ENCODE peak calls at places on chromosomes 12 and 14, in four cellular contexts. P, C, M and O are unnamed samples.
A peak's percentile ranks its signal among the peaks of the same experiment; 100 is the strongest.

GRCh38 chr12:10501031-10501430 is 4.7 kb upstream of the EIF2S3B start:
- DNase-seq in P (no peak), C (peak; percentile 28), M (no peak), O (peak; percentile 39)

GRCh38 chr12:47767197-47767724 is 5.8 kb upstream of the SLC48A1 start:
- DNase-seq in P (no peak), C (peak; percentile 59), M (no peak), O (no peak)

GRCh38 chr12:83323866-83324265 is 637.2 kb downstream of the TMTC2 start:
- DNase-seq in P (no peak), C (no peak), M (no peak), O (no peak)

GRCh38 chr12:29783773-29784666 is at the start of gene TMTC1:
- DNase-seq in P (no peak), C (peak; percentile 46), M (peak; percentile 93), O (peak; percentile 55)

GRCh38 chr14:101966742-101967141 is 2.4 kb downstream of the DYNC1H1 start:
- DNase-seq in P (no peak), C (no peak), M (no peak), O (no peak)

GRCh38 chr14:80585506-80585835 is 356.1 kb downstream of the CEP128 start:
- DNase-seq in P (no peak), C (peak; percentile 45), M (no peak), O (no peak)

GRCh38 chr14:82447586-82447985 is 913.9 kb upstream of the SEL1L start:
- DNase-seq in P (no peak), C (no peak), M (no peak), O (no peak)

GRCh38 chr12:49088190-49088931 is 6.2 kb downstream of the DHH start:
- DNase-seq in P (no peak), C (peak; percentile 94), M (peak; percentile 91), O (peak; percentile 87)

GRCh38 chr12:2306012-2306411 is 253.2 kb downstream of the CACNA1C start:
- DNase-seq in P (no peak), C (no peak), M (no peak), O (no peak)

GRCh38 chr14:56274556-56274955 is 156.3 kb downstream of the PELI2 start:
- DNase-seq in P (no peak), C (peak; percentile 30), M (no peak), O (peak; percentile 12)

GRCh38 chr12:76106631-76107030 is 22.1 kb upstream of the NAP1L1 start:
- DNase-seq in P (no peak), C (no peak), M (no peak), O (peak; percentile 43)

GRCh38 chr12:64407342-64408223 is 3.4 kb downstream of the XPOT start:
- DNase-seq in P (no peak), C (no peak), M (no peak), O (no peak)

GRCh38 chr12:124286414-124286813 is 8.5 kb upstream of the RFLNA start:
- DNase-seq in P (peak; percentile 57), C (no peak), M (no peak), O (peak; percentile 44)

GRCh38 chr14:52950410-52950897 is 396 bp downstream of the FERMT2 start:
- DNase-seq in P (peak; percentile 51), C (no peak), M (peak; percentile 92), O (peak; percentile 51)

DNA sequence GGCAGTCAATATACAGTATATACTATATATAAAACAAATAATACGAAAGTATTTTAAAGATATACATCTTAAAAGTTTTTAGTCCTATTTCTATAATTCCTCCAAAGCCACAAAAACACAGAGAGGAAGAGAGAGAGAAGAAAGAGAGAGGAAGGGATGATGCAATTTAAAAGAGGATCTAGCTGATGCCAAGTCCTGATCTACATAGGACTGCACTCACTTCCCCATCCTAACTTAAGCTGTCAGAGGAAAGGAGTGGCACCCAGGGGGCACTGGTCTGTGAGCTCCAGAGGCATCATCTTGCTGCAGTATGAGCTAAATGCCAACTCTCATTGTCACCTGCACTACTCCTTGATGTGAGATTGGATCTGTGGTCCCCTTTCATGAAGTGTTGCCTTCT is 95.8 kb downstream of the C12orf42 start:
- DNase-seq in P (no peak), C (no peak), M (no peak), O (no peak)
- TF ChIP-seq CTCF in P (no peak), C (no peak), M (no peak), O (no peak)

GRCh38 chr12:7439579-7440505 is 4.1 kb downstream of the CD163L1 start:
- DNase-seq in P (no peak), C (peak; percentile 46), M (no peak), O (peak; percentile 69)
- H3K4me3 ChIP-seq in P (peak overlapping the region; percentile 71), C (peak overlapping the region; percentile 60), M (no peak overlapping the region), O (peak overlapping the region; percentile 40)

GRCh38 chr14:103141117-103141796 is 18.0 kb downstream of the TNFAIP2 start:
- DNase-seq in P (no peak), C (peak; percentile 58), M (no peak), O (no peak)
- TF ChIP-seq CTCF in P (peak; percentile 47), C (peak; percentile 86), M (no peak), O (peak; percentile 77)

GRCh38 chr12:106023034-106023433 is 115.7 kb downstream of the NUAK1 start:
- DNase-seq in P (no peak), C (no peak), M (no peak), O (no peak)
- H3K4me3 ChIP-seq in P (no peak overlapping the region), C (no peak overlapping the region), M (no peak overlapping the region), O (no peak overlapping the region)